ENCODE peak calls at places on chromosomes 11 and 22, in six cellular contexts. D is GM20000, R is tibial nerve, N is HFF-Myc, P is sigmoid colon, J is AG04449. K is an unnamed sample.

GRCh38 chr22:48240935-48241230 is 1478.4 kb downstream of the TBC1D22A start:
- DNase-seq in D (no peak), R (no peak), N (no peak), P (no peak), J (no peak), K (no peak)

GRCh38 chr11:65700377-65700776 is 11.7 kb upstream of the KAT5 start:
- DNase-seq in D (no peak), R (no peak), N (no peak), P (no peak), J (no peak), K (no peak)

GRCh38 chr22:25419247-25420113 is 145.0 kb upstream of the GRK3 start:
- DNase-seq in D (no peak), R (no peak), N (no peak), P (peak), J (no peak), K (no peak)

GRCh38 chr11:72683782-72684200 is 9.6 kb upstream of the PDE2A start:
- DNase-seq in D (peak), R (peak), N (no peak), P (no peak), J (no peak), K (peak)

GRCh38 chr11:77752518-77752917 is 68.0 kb downstream of the RSF1 start:
- DNase-seq in D (no peak), R (no peak), N (no peak), P (no peak), J (no peak), K (no peak)

GRCh38 chr11:122791836-122792235 is 46.5 kb upstream of the CRTAM start:
- DNase-seq in D (no peak), R (no peak), N (no peak), P (no peak), J (no peak), K (no peak)

GRCh38 chr11:2913029-2913431 is 16.2 kb downstream of the PHLDA2 start:
- DNase-seq in D (no peak), R (no peak), N (no peak), P (no peak), J (no peak), K (no peak)

GRCh38 chr11:130737041-130737830 is 179.0 kb downstream of the SNX19 start:
- DNase-seq in D (no peak), R (no peak), N (no peak), P (no peak), J (no peak), K (no peak)

GRCh38 chr11:61603667-61604066 is 22.8 kb upstream of the SYT7 start:
- DNase-seq in D (no peak), R (no peak), N (no peak), P (no peak), J (no peak), K (no peak)

GRCh38 chr22:47053865-47054185 is 291.4 kb downstream of the TBC1D22A start:
- DNase-seq in D (no peak), R (no peak), N (no peak), P (no peak), J (peak), K (no peak)

GRCh38 chr11:81219661-81220060 is 1514.0 kb downstream of the FAM181B start:
- DNase-seq in D (no peak), R (no peak), N (no peak), P (no peak), J (no peak), K (no peak)

GRCh38 chr11:93537767-93538261 is 5.4 kb downstream of the SMCO4 start:
- DNase-seq in D (no peak), R (no peak), N (no peak), P (no peak), J (no peak), K (no peak)

GRCh38 chr11:67280791-67281551 is 8.1 kb upstream of the ANKRD13D start:
- DNase-seq in D (no peak), R (no peak), N (no peak), P (peak), J (no peak), K (no peak)

GRCh38 chr11:86160546-86161149 is 83.9 kb upstream of the EED start:
- DNase-seq in D (no peak), R (no peak), N (no peak), P (no peak), J (no peak), K (no peak)

GRCh38 chr11:107549253-107549953 is 16.1 kb downstream of the ALKBH8 start:
- DNase-seq in D (peak), R (no peak), N (peak), P (no peak), J (no peak), K (peak)

GRCh38 chr11:70090989-70091388 is 12.9 kb downstream of the ANO1 start:
- DNase-seq in D (no peak), R (no peak), N (no peak), P (peak), J (no peak), K (no peak)

GRCh38 chr22:41746563-41747400 is 47.5 kb downstream of the MEI1 start:
- DNase-seq in D (peak), R (peak), N (peak), P (peak), J (peak), K (peak)

GRCh38 chr11:93740031-93740801 is 1.1 kb downstream of the TAF1D start:
- DNase-seq in D (no peak), R (no peak), N (no peak), P (no peak), J (no peak), K (no peak)

GRCh38 chr11:122765487-122766131 is 72.7 kb upstream of the CRTAM start:
- DNase-seq in D (no peak), R (no peak), N (no peak), P (no peak), J (no peak), K (no peak)

GRCh38 chr11:98069861-98070260 is 950.9 kb upstream of the CNTN5 start:
- DNase-seq in D (no peak), R (no peak), N (no peak), P (no peak), J (no peak), K (no peak)

GRCh38 chr11:270451-271208 is 7.6 kb upstream of the NLRP6 start:
- DNase-seq in D (no peak), R (no peak), N (no peak), P (no peak), J (no peak), K (no peak)

GRCh38 chr11:266676-267439 is 11.3 kb upstream of the NLRP6 start:
- DNase-seq in D (peak), R (no peak), N (no peak), P (no peak), J (no peak), K (no peak)

GRCh38 chr11:267491-267994 is 10.7 kb upstream of the NLRP6 start:
- DNase-seq in D (peak), R (no peak), N (no peak), P (peak), J (no peak), K (peak)

GRCh38 chr11:271316-271715 is 6.9 kb upstream of the NLRP6 start:
- DNase-seq in D (no peak), R (no peak), N (no peak), P (no peak), J (no peak), K (no peak)

GRCh38 chr11:269146-269890 is 8.9 kb upstream of the NLRP6 start:
- DNase-seq in D (peak), R (no peak), N (no peak), P (no peak), J (no peak), K (peak)
- TF ChIP-seq CTCF in D (no peak), R (peak), N (no peak), P (no peak), J (no peak), K (no peak)

DNA sequence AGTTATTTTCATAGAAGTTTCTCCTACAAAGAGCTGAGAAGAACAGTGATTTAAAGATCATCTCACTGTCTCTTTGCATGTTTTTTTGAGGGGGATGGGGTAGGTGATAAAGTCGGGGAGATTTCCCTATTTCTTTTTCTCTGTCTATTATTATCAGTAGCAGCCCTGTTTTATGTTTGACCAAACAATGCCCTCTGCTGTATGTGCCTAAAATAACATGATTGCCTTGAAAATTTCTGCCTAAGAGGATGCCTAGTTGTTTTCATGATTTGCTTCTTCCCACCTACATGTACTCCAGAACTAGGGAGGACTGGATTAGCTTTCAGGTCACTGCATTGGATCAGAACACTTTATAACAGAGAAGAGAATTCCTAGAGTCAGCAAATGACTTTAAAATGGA is 1330.2 kb downstream of the LRRC4C start:
- DNase-seq in D (peak), R (no peak), N (no peak), P (no peak), J (no peak), K (peak)
- TF ChIP-seq CTCF in D (peak), R (no peak), N (no peak), P (no peak), J (no peak), K (peak)

GRCh38 chr11:84720706-84721402 is 906.3 kb downstream of the DLG2 start:
- DNase-seq in D (no peak), R (no peak), N (no peak), P (peak), J (no peak), K (no peak)

GRCh38 chr11:84719935-84720577 is 907.1 kb downstream of the DLG2 start:
- DNase-seq in D (no peak), R (no peak), N (no peak), P (no peak), J (no peak), K (no peak)

GRCh38 chr11:84721561-84721961 is 905.6 kb downstream of the DLG2 start:
- DNase-seq in D (no peak), R (no peak), N (no peak), P (no peak), J (no peak), K (no peak)

GRCh38 chr11:84722583-84723108 is 904.5 kb downstream of the DLG2 start:
- DNase-seq in D (no peak), R (no peak), N (no peak), P (no peak), J (no peak), K (no peak)
- TF ChIP-seq CTCF in D (no peak), R (no peak), N (no peak), P (no peak), J (no peak), K (no peak)

DNA sequence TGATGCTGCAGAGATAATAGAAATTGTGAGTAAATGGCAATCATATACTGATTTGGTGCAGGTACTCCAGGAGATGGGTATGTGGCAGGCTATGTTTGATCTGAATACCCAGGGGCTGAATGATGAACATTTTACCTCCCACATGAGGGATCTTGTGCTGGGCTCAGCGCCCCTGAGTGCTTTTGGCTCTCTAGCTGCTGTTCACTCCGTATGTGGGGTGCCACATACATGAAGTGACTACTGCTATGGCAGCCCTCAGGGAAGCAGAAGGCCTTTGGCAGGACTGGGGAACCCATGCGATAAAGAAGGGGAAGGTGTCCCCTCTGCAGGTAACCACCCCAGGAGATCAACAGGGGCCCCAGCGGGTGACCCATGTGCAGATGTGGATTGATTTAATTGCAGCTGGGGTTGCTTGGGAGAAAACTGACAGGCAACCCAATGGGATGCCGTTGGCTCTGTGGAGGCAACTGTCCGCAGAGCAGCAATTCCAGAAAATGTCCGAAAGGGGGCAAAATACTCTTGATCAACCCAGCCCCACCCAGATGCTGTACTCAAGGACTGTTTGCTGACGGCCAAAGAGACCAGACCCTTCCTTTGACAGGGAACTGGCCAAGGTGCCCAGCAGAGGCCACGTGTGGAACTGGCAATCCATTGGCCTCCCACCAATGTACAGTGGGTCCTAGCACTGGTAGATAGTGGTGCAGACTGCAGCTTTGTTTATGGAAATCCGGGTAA is 29.5 kb upstream of the KCNA4 start:
- DNase-seq in D (no peak), R (no peak), N (no peak), P (no peak), J (no peak), K (no peak)
- TF ChIP-seq CTCF in D (no peak), R (no peak), N (no peak), P (no peak), J (no peak), K (peak)

DNA sequence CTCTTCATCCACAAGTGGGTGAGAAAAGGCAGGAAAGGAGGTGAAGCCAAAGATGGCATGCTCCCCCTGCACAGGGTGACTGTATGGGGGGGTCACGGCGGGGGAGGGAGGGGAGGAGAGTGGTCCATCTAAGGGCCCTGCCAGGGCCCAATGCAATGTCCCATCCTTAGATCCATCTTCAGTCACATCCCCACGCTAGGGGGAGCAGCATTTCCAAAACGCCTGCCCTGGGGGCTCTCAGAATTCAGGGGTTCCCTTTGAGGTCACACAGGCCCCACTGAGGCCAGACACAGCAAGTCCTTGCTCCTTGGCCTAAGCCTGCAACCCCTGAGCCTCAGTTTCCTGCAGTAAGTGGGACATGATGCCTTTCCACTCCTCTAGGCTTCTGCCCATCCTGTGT is 52.4 kb downstream of the RTN4R start:
- DNase-seq in D (no peak), R (no peak), N (no peak), P (no peak), J (no peak), K (no peak)
- TF ChIP-seq CTCF in D (no peak), R (no peak), N (peak), P (no peak), J (no peak), K (peak)

GRCh38 chr11:64237484-64237951 is 3.1 kb downstream of the VEGFB start:
- DNase-seq in D (no peak), R (no peak), N (no peak), P (no peak), J (no peak), K (no peak)
- TF ChIP-seq CTCF in D (no peak), R (no peak), N (no peak), P (no peak), J (no peak), K (no peak)

DNA sequence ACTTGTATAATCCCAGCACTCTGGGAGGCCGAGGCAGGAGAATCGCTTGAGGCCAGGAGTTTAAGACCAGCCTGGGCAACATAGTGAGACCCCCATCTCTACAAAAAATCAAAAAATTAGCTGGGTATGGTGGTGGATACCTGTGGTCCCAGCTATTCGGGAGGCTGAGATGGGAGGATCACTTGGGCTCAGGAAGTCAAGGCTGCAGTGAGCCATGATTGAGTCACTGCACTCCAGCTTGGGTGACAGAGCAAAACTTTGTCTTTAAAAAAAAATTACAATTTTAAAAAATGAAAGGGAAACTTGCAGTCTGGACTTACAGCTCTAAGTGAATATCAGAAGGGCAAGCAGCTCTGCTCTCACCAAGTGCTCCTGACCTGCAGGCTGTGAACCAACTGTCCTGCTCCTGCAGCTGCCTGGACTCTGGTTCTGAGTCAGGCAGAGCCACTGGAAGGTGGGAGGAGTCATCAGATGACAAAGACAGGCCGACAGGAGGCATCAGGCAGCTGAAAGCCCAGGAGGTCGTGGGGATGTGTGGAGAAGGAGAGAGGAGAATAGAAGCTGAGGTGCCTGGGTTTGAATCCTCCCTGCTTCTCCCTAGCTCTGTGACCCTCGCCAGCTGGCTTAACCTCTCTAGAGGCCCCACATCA is 9.6 kb downstream of the SMTNL1 start:
- DNase-seq in D (peak), R (no peak), N (no peak), P (no peak), J (no peak), K (peak)
- TF ChIP-seq CTCF in D (no peak), R (no peak), N (no peak), P (no peak), J (peak), K (peak)

K was measured in GM13977.